ENCODE peak calls at places on chromosomes 1 and 21, in ten cellular contexts. F is endothelial cell of umbilical vein, T is HFF-Myc, I is astrocyte of the spinal cord, H is neural progenitor cell, L is lower lobe of right lung, P is GM06990, G is heart left ventricle, E is prostate gland, M is tibial artery. C is an unnamed sample.

GRCh38 chr1:150558761-150559626 is 9.8 kb downstream of the ADAMTSL4 start:
- DNase-seq in F (peak; percentile 81), T (no peak), I (no peak), H (no peak), L (peak; percentile 74), P (no peak), G (peak; percentile 84), E (no peak), M (peak; percentile 84), C (peak; percentile 51)

GRCh38 chr1:205488074-205488723 is 16.3 kb upstream of the CDK18 start:
- DNase-seq in F (peak; percentile 47), T (peak; percentile 39), I (peak; percentile 52), H (peak; percentile 89), L (no peak), P (no peak), G (no peak), E (peak; percentile 62), M (peak; percentile 72), C (peak; percentile 64)

GRCh38 chr1:24868016-24868875 is 61.8 kb downstream of the RUNX3 start:
- DNase-seq in F (no peak), T (no peak), I (no peak), H (no peak), L (no peak), P (no peak), G (no peak), E (no peak), M (peak; percentile 55), C (no peak)

GRCh38 chr1:101278238-101278637 is 41.4 kb downstream of the S1PR1 start:
- DNase-seq in F (no peak), T (no peak), I (no peak), H (no peak), L (no peak), P (no peak), G (no peak), E (no peak), M (no peak), C (no peak)

GRCh38 chr1:155646307-155646706 is 36.3 kb downstream of the MSTO1 start:
- DNase-seq in F (no peak), T (no peak), I (peak; percentile 32), H (no peak), L (no peak), P (no peak), G (no peak), E (no peak), M (no peak), C (no peak)

GRCh38 chr1:14983277-14983676 is 170.3 kb upstream of the TMEM51 start:
- DNase-seq in F (no peak), T (no peak), I (no peak), H (no peak), L (no peak), P (no peak), G (no peak), E (no peak), M (no peak), C (no peak)

GRCh38 chr1:213986020-213986924 is 1.5 kb upstream of the PROX1 start:
- DNase-seq in F (no peak), T (no peak), I (no peak), H (peak; percentile 26), L (no peak), P (no peak), G (no peak), E (no peak), M (no peak), C (no peak)

GRCh38 chr1:247825362-247825761 is 1.4 kb upstream of the OR14A16 start:
- DNase-seq in F (no peak), T (no peak), I (no peak), H (no peak), L (no peak), P (no peak), G (no peak), E (no peak), M (no peak), C (no peak)

GRCh38 chr1:89672489-89673183 is 39.7 kb downstream of the LRRC8C start:
- DNase-seq in F (no peak), T (no peak), I (peak; percentile 54), H (no peak), L (no peak), P (no peak), G (no peak), E (no peak), M (no peak), C (peak; percentile 52)

GRCh38 chr1:144101397-144102050 is 129.7 kb upstream of the FAM72C start:
- DNase-seq in F (peak; percentile 1), T (no peak), I (no peak), H (no peak), L (peak; percentile 66), P (no peak), G (peak; percentile 77), E (peak; percentile 6), M (peak; percentile 75), C (no peak)

GRCh38 chr1:32733573-32734321 is 31.2 kb upstream of the SYNC start:
- DNase-seq in F (no peak), T (no peak), I (peak; percentile 27), H (peak; percentile 58), L (no peak), P (no peak), G (peak; percentile 71), E (no peak), M (no peak), C (no peak)

GRCh38 chr1:118753976-118754375 is 234.2 kb downstream of the TBX15 start:
- DNase-seq in F (no peak), T (no peak), I (no peak), H (no peak), L (no peak), P (no peak), G (no peak), E (no peak), M (no peak), C (no peak)

GRCh38 chr21:36749935-36750578 is 51.1 kb downstream of the SIM2 start:
- DNase-seq in F (no peak), T (no peak), I (peak; percentile 65), H (peak; percentile 96), L (no peak), P (no peak), G (no peak), E (no peak), M (no peak), C (peak; percentile 57)

GRCh38 chr21:36087362-36088138 is 17.7 kb downstream of the CBR1 start:
- DNase-seq in F (no peak), T (no peak), I (no peak), H (peak; percentile 42), L (no peak), P (no peak), G (no peak), E (no peak), M (no peak), C (no peak)

GRCh38 chr1:228404107-228404720 is 2.4 kb downstream of the TRIM11 start:
- DNase-seq in F (no peak), T (no peak), I (no peak), H (no peak), L (no peak), P (no peak), G (no peak), E (no peak), M (peak; percentile 53), C (no peak)

GRCh38 chr1:25562101-25562927 is 18.9 kb downstream of the LDLRAP1 start:
- DNase-seq in F (no peak), T (no peak), I (no peak), H (no peak), L (no peak), P (peak; percentile 62), G (no peak), E (peak; percentile 23), M (no peak), C (no peak)

GRCh38 chr1:27572679-27573426 is 31.1 kb downstream of the AHDC1 start:
- DNase-seq in F (no peak), T (no peak), I (no peak), H (peak; percentile 65), L (no peak), P (no peak), G (peak; percentile 57), E (no peak), M (peak; percentile 90), C (peak; percentile 41)

DNA sequence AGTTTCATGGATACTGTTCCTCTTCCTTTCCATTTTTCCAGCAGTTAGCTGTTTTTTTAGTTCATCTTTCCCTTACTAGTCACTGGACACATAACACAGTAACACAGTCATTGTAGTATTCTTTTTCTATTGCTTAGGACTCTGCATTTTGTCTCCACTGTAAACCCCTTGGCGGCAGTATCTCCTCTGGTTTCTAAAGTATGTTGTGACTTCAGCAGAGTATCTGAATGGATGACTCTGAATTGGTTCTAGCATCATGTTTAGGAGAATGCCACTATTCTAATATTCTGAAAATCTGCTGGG is 2.2 kb downstream of the CDC7 start:
- DNase-seq in F (no peak), T (no peak), I (peak; percentile 41), H (peak; percentile 23), L (no peak), P (no peak), G (no peak), E (no peak), M (no peak), C (no peak)
- TF ChIP-seq CTCF in F (no peak), T (no peak), I (peak; percentile 35), H (peak; percentile 19), L (no peak), P (peak; percentile 22), G (no peak), E (no peak), M (no peak), C (peak; percentile 43)

DNA sequence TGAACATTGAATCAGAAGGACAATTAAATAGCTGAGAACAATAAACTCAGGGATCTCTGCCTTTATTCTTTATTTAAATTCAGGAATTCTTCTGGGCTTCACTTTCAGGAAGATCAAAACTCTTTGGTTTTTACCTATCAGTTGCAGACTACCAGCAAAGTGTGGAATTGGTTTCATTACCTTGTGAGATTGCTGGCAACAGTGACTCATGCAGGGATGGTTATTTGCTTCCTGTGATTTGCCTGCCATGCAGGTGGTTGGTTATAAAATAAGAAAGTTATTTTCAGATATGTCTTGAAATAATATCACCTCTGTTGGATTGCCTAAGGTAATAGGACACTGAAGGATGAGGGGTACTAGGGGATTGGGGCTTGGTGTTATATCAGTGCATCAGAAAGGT is 204.6 kb downstream of the PTBP2 start:
- DNase-seq in F (no peak), T (no peak), I (no peak), H (no peak), L (no peak), P (no peak), G (no peak), E (no peak), M (no peak), C (no peak)
- H3K4me3 ChIP-seq in F (no peak overlapping the region), T (no peak overlapping the region), I (no peak overlapping the region), H (no peak overlapping the region), L (no peak overlapping the region), P (no peak overlapping the region), G (no peak overlapping the region), E (no peak overlapping the region), M (no peak overlapping the region), C (no peak overlapping the region)

GRCh38 chr21:33078907-33079582 is 9.1 kb downstream of the OLIG1 start:
- DNase-seq in F (no peak), T (peak; percentile 17), I (peak; percentile 69), H (no peak), L (no peak), P (peak; percentile 73), G (no peak), E (peak; percentile 29), M (no peak), C (peak; percentile 21)
- TF ChIP-seq CTCF in F (no peak), T (no peak), I (no peak), H (no peak), L (no peak), P (peak; percentile 20), G (no peak), E (no peak), M (no peak), C (no peak)

DNA sequence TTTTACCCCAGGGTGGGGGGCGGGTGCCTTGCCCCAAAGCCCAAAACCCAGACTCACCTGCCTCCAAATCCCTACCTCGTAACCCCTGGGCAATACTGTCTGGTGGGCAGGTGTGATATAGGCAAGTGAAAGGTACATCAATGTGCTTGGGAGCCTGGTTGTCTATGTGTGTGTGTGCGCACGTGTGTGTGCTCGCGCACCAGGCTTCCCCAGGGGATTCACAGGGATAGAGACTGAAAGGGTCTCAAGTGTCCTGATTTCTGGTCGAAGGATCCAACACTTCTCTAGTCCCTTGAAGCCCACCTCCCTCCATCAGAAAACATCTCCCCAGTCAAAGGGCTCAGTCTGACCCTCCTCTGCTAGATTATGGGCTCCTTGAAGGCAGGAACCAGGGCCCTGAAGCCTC is 28.9 kb upstream of the EPB41 start:
- DNase-seq in F (no peak), T (no peak), I (no peak), H (no peak), L (no peak), P (no peak), G (no peak), E (no peak), M (no peak), C (no peak)
- H3K4me3 ChIP-seq in F (no peak overlapping the region), T (no peak overlapping the region), I (no peak overlapping the region), H (no peak overlapping the region), L (no peak overlapping the region), P (no peak overlapping the region), G (no peak overlapping the region), E (no peak overlapping the region), M (no peak overlapping the region), C (no peak overlapping the region)

C was measured in fibroblast of villous mesenchyme.